ENCODE peak calls at places on chromosome 6, in ten cellular contexts. K is GM23338, V is tibial artery, N is esophagus muscularis mucosa, P is IMR-90, A is cardiac muscle cell, J is right cardiac atrium, Q is astrocyte, W is K562, E is psoas muscle. L is an unnamed sample. For H3K4me1 and H3K27me3, the result is how much of the 10 kb centered on the place peaks cover.

GRCh38 chr6:71452709-71453108 is 164.1 kb downstream of the OGFRL1 start:
- DNase-seq in K (no peak), V (no peak), N (no peak), P (no peak), A (no peak), J (no peak), Q (no peak), W (no peak), E (no peak), L (no peak)

GRCh38 chr6:7156666-7157278 is 49.0 kb downstream of the RREB1 start:
- DNase-seq in K (no peak), V (no peak), N (no peak), P (peak), A (peak), J (no peak), Q (peak), W (no peak), E (peak), L (no peak)

GRCh38 chr6:18997375-18997826 is 610.3 kb downstream of the RNF144B start:
- DNase-seq in K (peak), V (no peak), N (no peak), P (peak), A (peak), J (no peak), Q (peak), W (peak), E (no peak), L (no peak)

GRCh38 chr6:118514689-118515088 is 33.4 kb upstream of the PLN start:
- DNase-seq in K (no peak), V (no peak), N (no peak), P (no peak), A (no peak), J (no peak), Q (no peak), W (no peak), E (peak), L (no peak)

GRCh38 chr6:158559895-158560786 is at the start of gene TMEM181:
- DNase-seq in K (peak), V (peak), N (peak), P (peak), A (peak), J (peak), Q (peak), W (peak), E (peak), L (no peak)

GRCh38 chr6:112576421-112576820 is 229.3 kb downstream of the RFPL4B start:
- DNase-seq in K (no peak), V (no peak), N (no peak), P (no peak), A (no peak), J (no peak), Q (peak), W (no peak), E (no peak), L (no peak)

GRCh38 chr6:137494281-137494966 is at the start of gene OLIG3:
- DNase-seq in K (peak), V (no peak), N (peak), P (no peak), A (no peak), J (no peak), Q (no peak), W (no peak), E (no peak), L (no peak)

GRCh38 chr6:155093430-155093829 is 98.3 kb downstream of the TIAM2 start:
- DNase-seq in K (peak), V (no peak), N (no peak), P (no peak), A (peak), J (no peak), Q (no peak), W (no peak), E (no peak), L (no peak)

GRCh38 chr6:15329154-15329781 is 83.4 kb downstream of the JARID2 start:
- DNase-seq in K (no peak), V (no peak), N (no peak), P (peak), A (peak), J (no peak), Q (peak), W (no peak), E (no peak), L (no peak)

GRCh38 chr6:135209803-135210202 is 28.7 kb downstream of the MYB start:
- DNase-seq in K (peak), V (no peak), N (no peak), P (no peak), A (no peak), J (no peak), Q (no peak), W (no peak), E (no peak), L (no peak)

GRCh38 chr6:152594726-152595125 is 42.4 kb downstream of the SYNE1 start:
- DNase-seq in K (no peak), V (no peak), N (no peak), P (no peak), A (no peak), J (no peak), Q (no peak), W (no peak), E (no peak), L (no peak)

GRCh38 chr6:84882768-84883766 is 118.7 kb upstream of the TBX18 start:
- DNase-seq in K (no peak), V (no peak), N (no peak), P (no peak), A (no peak), J (no peak), Q (no peak), W (no peak), E (no peak), L (no peak)

GRCh38 chr6:37517411-37517812 is 17.7 kb upstream of the CCDC167 start:
- DNase-seq in K (no peak), V (no peak), N (no peak), P (no peak), A (no peak), J (no peak), Q (no peak), W (no peak), E (no peak), L (no peak)

GRCh38 chr6:47251396-47251795 is 58.3 kb downstream of the TNFRSF21 start:
- DNase-seq in K (no peak), V (no peak), N (no peak), P (no peak), A (no peak), J (no peak), Q (no peak), W (no peak), E (no peak), L (no peak)

GRCh38 chr6:50707652-50708325 is 5.5 kb upstream of the TFAP2D start:
- DNase-seq in K (peak), V (peak), N (no peak), P (no peak), A (peak), J (peak), Q (no peak), W (no peak), E (no peak), L (no peak)

DNA sequence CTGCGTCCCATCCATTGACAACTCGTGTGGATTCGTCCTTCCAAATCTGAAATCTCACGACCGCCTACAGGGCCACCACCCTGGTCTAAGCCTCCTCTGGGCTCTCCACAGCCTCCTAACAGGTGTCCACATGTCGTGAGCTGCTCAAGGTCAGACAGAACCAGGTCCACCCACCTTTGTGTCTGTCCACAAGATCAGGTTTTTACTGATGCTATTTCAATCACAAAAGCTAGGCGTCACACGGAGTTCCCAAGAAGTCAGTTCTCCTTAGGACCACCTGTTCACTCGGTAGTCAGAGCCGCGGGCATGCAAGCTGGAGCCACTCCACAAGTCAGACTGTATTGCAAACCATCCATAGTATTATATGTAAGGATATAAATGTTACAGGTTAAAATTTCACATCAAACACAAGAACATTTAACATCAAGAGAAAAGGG is 540 bp upstream of the DNPH1 start:
- DNase-seq in K (no peak), V (no peak), N (no peak), P (no peak), A (no peak), J (no peak), Q (no peak), W (no peak), E (no peak), L (peak)
- H3K4me3 ChIP-seq in K (peak), V (peak), N (peak), P (no peak), A (no peak), J (no peak), Q (peak), W (no peak), E (peak), L (no peak)

DNA sequence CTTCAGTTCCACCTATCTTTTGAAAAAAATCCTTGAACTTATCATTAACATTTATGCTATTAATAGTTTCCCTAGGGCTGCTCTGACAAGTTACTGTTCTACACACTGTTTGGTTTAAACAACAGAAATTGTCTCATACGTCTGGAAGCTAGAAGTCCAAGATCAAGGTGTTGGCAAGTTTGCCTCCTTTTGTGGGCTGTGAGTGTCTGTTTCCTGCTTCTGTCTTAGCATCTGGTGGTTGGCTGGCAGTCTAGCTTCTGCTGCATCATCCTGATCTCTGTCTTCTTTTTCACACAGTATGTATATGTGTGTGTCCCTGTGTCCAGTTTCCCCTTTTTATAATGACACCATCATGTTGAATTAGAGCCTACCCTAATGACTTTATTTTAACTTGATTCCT is 154.8 kb downstream of the RPS12 start:
- DNase-seq in K (peak), V (no peak), N (no peak), P (peak), A (no peak), J (no peak), Q (peak), W (no peak), E (no peak), L (no peak)
- H3K4me1 ChIP-seq in K (under half), V (under half), N (under half), P (under half), A (under half), J (under half), Q (under half), W (under half), E (under half), L (under half)

GRCh38 chr6:150029749-150030148 is 4.4 kb upstream of the RAET1L start:
- DNase-seq in K (peak), V (no peak), N (no peak), P (no peak), A (no peak), J (no peak), Q (no peak), W (no peak), E (no peak), L (no peak)
- H3K27me3 ChIP-seq in K (half or more), V (under half), N (under half), P (half or more), A (half or more), J (under half), Q (under half), W (half or more), E (under half), L (under half)

GRCh38 chr6:42431877-42432276 is 19.8 kb downstream of the TRERF1 start:
- DNase-seq in K (no peak), V (no peak), N (no peak), P (no peak), A (no peak), J (no peak), Q (no peak), W (no peak), E (no peak), L (no peak)
- H3K4me3 ChIP-seq in K (no peak), V (no peak), N (no peak), P (no peak), A (no peak), J (no peak), Q (no peak), W (no peak), E (no peak), L (no peak)

GRCh38 chr6:40997256-40997957 is 41.6 kb downstream of the UNC5CL start:
- DNase-seq in K (peak), V (no peak), N (no peak), P (peak), A (peak), J (no peak), Q (peak), W (peak), E (no peak), L (no peak)
- H3K4me1 ChIP-seq in K (under half), V (under half), N (under half), P (under half), A (under half), J (under half), Q (under half), W (under half), E (under half), L (under half)

DNA sequence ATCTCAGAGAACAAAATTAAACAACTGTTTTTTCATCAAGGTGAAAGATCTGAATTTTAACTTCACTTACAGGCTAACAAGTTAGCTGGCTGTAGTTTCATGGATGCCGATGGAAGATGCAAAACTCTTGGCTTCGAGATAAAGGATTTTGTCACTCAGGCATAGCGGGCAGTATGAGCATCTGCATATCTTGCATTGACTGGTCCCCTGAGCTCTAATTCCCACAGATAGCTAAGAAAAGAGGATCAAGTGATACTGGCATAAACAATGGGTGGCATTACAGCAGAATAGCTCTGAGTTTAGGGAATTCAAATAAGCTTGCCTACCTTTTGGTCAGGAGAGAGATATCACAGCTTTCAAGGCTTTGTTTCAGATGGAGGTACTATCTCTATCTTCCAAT is 1.8 kb upstream of the CLVS2 start:
- DNase-seq in K (no peak), V (no peak), N (no peak), P (no peak), A (no peak), J (no peak), Q (no peak), W (no peak), E (no peak), L (no peak)
- H3K27me3 ChIP-seq in K (half or more), V (under half), N (under half), P (under half), A (half or more), J (under half), Q (under half), W (under half), E (half or more), L (half or more)

GRCh38 chr6:34143884-34144580 is 1.9 kb downstream of the GRM4 start:
- DNase-seq in K (peak), V (no peak), N (no peak), P (no peak), A (peak), J (peak), Q (no peak), W (peak), E (no peak), L (peak)
- H3K4me3 ChIP-seq in K (peak), V (peak), N (peak), P (no peak), A (peak), J (peak), Q (no peak), W (no peak), E (peak), L (peak)